ENCODE peak calls at places on chromosome 11, in eight cellular contexts. G is esophagus squamous epithelium, B is SK-N-SH, T is sigmoid colon, H is thoracic aorta, N is tibial artery, A is choroid plexus epithelial cell, V is brain microvascular endothelial cell. Z is an unnamed sample.

GRCh38 chr11:130573767-130574166 is 125.3 kb downstream of the ADAMTS15 start:
- DNase-seq in B (no peak), V (no peak), G (no peak), H (no peak), T (no peak), N (no peak), A (no peak), Z (no peak)

GRCh38 chr11:316031-316701 is 2.3 kb downstream of the IFITM1 start:
- DNase-seq in A (peak; percentile 22), V (no peak), B (peak; percentile 43), N (peak; percentile 21), H (no peak), G (no peak), T (peak; percentile 75), Z (no peak)

GRCh38 chr11:18757742-18758294 is 31.8 kb upstream of the IGSF22 start:
- DNase-seq in H (no peak), G (no peak), N (no peak), A (peak; percentile 74), B (no peak), T (no peak), V (no peak), Z (no peak)

GRCh38 chr11:125036933-125037332 is 26.2 kb upstream of the SLC37A2 start:
- DNase-seq in G (no peak), T (no peak), B (no peak), V (peak; percentile 84), H (no peak), A (peak; percentile 79), N (no peak), Z (peak; percentile 31)

GRCh38 chr11:45045692-45046471 is 95.2 kb upstream of the TP53I11 start:
- DNase-seq in V (peak; percentile 39), T (peak; percentile 84), N (peak; percentile 74), A (peak; percentile 71), G (no peak), B (no peak), H (no peak), Z (peak; percentile 14)

GRCh38 chr11:122048401-122048800 is 67.6 kb downstream of the BLID start:
- DNase-seq in N (no peak), V (no peak), T (no peak), B (no peak), G (no peak), H (no peak), A (no peak), Z (no peak)

GRCh38 chr11:114972105-114972504 is 293.8 kb downstream of the NXPE2 start:
- DNase-seq in G (no peak), N (no peak), H (no peak), T (no peak), V (no peak), B (no peak), A (no peak), Z (no peak)

GRCh38 chr11:22778642-22779041 is 51.0 kb downstream of the SVIP start:
- DNase-seq in N (no peak), V (no peak), G (no peak), T (no peak), H (no peak), A (peak; percentile 5), B (peak; percentile 4), Z (no peak)

GRCh38 chr11:76768091-76769047 is 14.8 kb upstream of the TSKU start:
- DNase-seq in A (no peak), V (no peak), N (peak; percentile 69), G (no peak), T (peak; percentile 83), H (no peak), B (no peak), Z (no peak)

GRCh38 chr11:114301927-114302326 is 5.7 kb downstream of the NNMT start:
- DNase-seq in T (no peak), A (no peak), G (no peak), H (no peak), B (no peak), V (no peak), N (no peak), Z (no peak)

GRCh38 chr11:10139656-10140055 is 154.4 kb downstream of the SBF2 start:
- DNase-seq in H (no peak), V (peak; percentile 79), B (no peak), G (no peak), T (no peak), N (no peak), A (peak; percentile 88), Z (peak; percentile 58)

GRCh38 chr11:64226507-64227051 is 505 bp downstream of the NUDT22 start:
- DNase-seq in G (no peak), V (no peak), B (peak; percentile 76), T (peak; percentile 80), A (no peak), N (peak; percentile 54), H (no peak), Z (no peak)

GRCh38 chr11:110075087-110075821 is 17.9 kb upstream of the ZC3H12C start:
- DNase-seq in A (no peak), N (no peak), V (no peak), H (no peak), B (no peak), T (no peak), G (no peak), Z (no peak)

DNA sequence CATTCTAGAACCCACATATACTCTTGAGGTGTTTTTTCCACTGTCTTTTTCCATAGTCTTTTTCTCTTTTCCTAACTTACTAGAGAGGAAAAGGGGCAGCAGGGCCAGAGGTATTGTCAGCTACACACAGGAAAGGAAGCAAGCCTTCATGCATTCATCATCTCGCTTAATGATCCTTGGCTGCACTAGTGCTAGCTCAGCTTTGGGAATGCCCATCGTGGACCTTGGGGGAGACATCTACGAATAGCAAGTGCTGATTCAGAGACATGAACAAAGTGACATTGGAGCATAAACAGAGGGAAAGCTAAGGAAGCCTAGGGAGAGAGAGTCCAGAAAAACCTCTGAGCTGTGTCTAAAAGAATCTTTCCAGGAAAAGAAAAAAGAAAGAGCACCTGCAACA is 466.3 kb upstream of the ARHGAP42 start:
- DNase-seq in B (no peak), H (no peak), A (no peak), G (no peak), V (no peak), T (no peak), N (no peak), Z (no peak)
- H3K4me3 ChIP-seq in B (no peak overlapping the region), H (no peak overlapping the region), A (no peak overlapping the region), G (no peak overlapping the region), V (no peak overlapping the region), T (no peak overlapping the region), N (no peak overlapping the region), Z (no peak overlapping the region)

GRCh38 chr11:3143136-3143880 is 21.8 kb downstream of the OSBPL5 start:
- DNase-seq in N (no peak), T (no peak), V (no peak), B (no peak), H (no peak), A (no peak), G (no peak), Z (no peak)
- TF ChIP-seq CTCF in N (no peak), T (no peak), V (no peak), B (no peak), H (no peak), A (no peak), G (no peak), Z (no peak)

GRCh38 chr11:93850585-93851018 is at the start of gene VSTM5:
- DNase-seq in B (no peak), A (no peak), V (no peak), N (no peak), H (no peak), T (no peak), G (no peak), Z (no peak)

GRCh38 chr11:93849201-93849600 is 1.2 kb downstream of the VSTM5 start:
- DNase-seq in T (no peak), B (no peak), N (no peak), H (no peak), V (no peak), A (no peak), G (no peak), Z (no peak)

GRCh38 chr11:93846411-93846810 is 4.0 kb downstream of the VSTM5 start:
- DNase-seq in V (no peak), N (no peak), H (no peak), T (no peak), A (peak; percentile 52), B (no peak), G (no peak), Z (no peak)

GRCh38 chr11:93852242-93852641 is 1.8 kb upstream of the VSTM5 start:
- DNase-seq in A (no peak), V (no peak), B (no peak), N (no peak), G (no peak), H (no peak), T (no peak), Z (no peak)

DNA sequence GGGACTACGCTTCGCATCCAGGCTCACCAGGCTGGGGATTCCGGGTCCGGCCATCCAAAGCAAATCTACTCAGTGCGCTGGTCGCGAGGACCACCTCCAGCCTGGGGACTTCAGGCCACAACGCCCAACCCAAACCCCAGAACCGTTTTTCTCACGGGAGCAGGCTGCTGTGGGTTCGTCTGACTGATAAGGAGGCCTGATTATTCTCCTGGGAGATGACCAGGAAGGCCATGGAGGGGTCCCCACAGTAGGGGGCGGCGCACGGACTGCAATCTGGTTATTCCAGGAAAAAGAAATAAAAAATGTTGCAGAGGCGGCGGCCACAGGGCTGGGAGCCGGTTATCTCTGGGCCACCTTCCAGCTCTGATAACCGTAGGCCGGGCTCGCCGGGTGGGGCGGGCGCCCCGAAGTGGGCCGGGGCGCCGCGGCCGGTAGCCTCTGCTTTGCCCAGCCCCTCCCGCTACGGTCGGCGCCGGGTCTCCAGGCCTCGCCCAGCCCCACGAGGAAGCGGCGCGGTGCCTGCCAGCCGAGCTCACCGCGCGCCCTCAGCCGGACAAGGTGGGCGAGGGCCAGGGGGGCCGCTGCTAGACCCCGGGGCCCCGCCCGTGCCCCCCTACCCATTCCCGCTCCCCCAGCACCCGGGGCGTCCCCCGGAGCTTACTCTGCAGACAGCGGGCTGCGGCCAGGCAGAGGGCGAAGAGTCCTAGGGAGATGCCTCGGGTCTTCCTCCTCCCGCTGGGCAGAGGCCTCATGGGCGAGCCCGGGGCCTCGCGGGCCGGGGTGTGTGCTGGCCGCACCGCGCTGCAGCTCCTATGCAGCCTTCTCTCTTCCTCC is 450 bp downstream of the VSTM5 start:
- DNase-seq in V (no peak), B (peak; percentile 83), T (no peak), A (peak; percentile 30), N (no peak), G (no peak), H (no peak), Z (no peak)
- H3K4me3 ChIP-seq in V (peak overlapping the region; percentile 47), B (peak overlapping the region; percentile 42), T (peak overlapping the region; percentile 63), A (peak overlapping the region; percentile 50), N (peak overlapping the region; percentile 57), G (peak overlapping the region; percentile 56), H (peak overlapping the region; percentile 78), Z (peak overlapping the region; percentile 34)

DNA sequence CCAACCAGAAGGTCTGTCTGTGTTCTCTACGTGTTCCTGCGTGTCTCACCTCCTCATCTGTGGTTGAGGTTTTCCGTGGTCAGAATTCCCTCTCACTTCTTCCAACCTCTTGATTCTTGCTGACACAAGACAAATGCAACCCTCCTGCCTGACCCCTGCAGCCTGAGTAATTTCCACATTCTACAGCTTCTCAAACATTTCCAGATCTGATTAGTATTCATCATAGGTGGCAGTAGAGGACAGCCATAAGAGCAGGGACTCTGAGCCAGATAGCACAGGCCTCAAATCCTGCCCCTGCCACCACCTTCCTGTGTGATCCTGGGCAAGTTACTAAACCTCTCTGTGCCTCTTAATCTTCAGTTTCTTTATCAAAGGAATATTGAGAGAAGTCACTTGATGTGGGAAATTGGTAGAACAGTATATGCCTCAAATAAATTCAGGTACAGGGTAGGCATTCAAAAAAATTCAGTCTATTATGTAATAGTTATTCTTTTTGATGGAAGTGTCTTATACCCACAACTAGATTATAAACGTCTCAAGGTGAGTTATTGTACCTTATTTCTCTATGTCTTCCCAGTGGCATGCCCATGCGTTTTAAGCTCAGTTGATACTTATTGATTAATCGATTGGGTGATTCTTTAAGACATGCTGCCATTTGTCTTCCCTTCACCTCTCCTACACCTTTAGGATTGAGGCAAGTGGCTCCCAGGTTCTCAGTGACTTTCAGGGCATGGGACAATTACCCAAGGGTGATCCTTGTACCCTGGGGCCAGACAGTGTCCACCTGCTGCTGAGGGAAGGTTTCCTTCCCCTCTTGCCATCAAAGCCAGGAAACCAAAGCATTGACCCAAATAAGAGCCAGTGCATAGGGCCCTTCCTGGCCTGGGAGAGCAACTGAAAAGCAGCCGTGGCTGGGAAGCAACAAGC is 19.6 kb downstream of the POU2AF1 start:
- DNase-seq in N (no peak), H (no peak), B (no peak), T (no peak), V (no peak), A (no peak), G (no peak), Z (no peak)
- TF ChIP-seq CTCF in N (no peak), H (no peak), B (no peak), T (no peak), V (no peak), A (no peak), G (no peak), Z (no peak)